ENCODE peak calls at places on chromosomes 1 and 21, in nine cellular contexts. R is prostate gland, G is IMR-90, O is tibial nerve, L is testis, J is body of pancreas, P is suprapubic skin, T is HCT116, F is esophagus muscularis mucosa. V is an unnamed sample.

GRCh38 chr1:156892190-156893047 is 1.1 kb upstream of the PEAR1 start:
- DNase-seq in R (peak; percentile 75), G (peak; percentile 85), O (peak; percentile 90), L (peak; percentile 94), J (peak; percentile 86), P (peak; percentile 95), T (peak; percentile 75), F (peak; percentile 96), V (peak; percentile 85)

GRCh38 chr1:172720325-172720724 is 61.4 kb downstream of the FASLG start:
- DNase-seq in R (no peak), G (no peak), O (no peak), L (no peak), J (no peak), P (no peak), T (no peak), F (no peak), V (no peak)

GRCh38 chr1:18354657-18355056 is 126.1 kb upstream of the KLHDC7A start:
- DNase-seq in R (no peak), G (no peak), O (no peak), L (no peak), J (no peak), P (no peak), T (no peak), F (no peak), V (no peak)

GRCh38 chr21:46661211-46661625 is 25.7 kb downstream of the PRMT2 start:
- DNase-seq in R (no peak), G (peak; percentile 82), O (peak; percentile 23), L (peak; percentile 68), J (peak; percentile 46), P (no peak), T (no peak), F (no peak), V (no peak)

GRCh38 chr21:22056904-22057303 is 1058.7 kb downstream of the NCAM2 start:
- DNase-seq in R (no peak), G (no peak), O (no peak), L (no peak), J (no peak), P (no peak), T (no peak), F (no peak), V (no peak)

GRCh38 chr1:56491441-56491840 is 87.9 kb downstream of the PLPP3 start:
- DNase-seq in R (no peak), G (peak; percentile 24), O (peak; percentile 69), L (no peak), J (no peak), P (no peak), T (no peak), F (no peak), V (no peak)

GRCh38 chr1:112713466-112714312 is 1.4 kb downstream of the PPM1J start:
- DNase-seq in R (no peak), G (no peak), O (no peak), L (no peak), J (peak; percentile 65), P (no peak), T (no peak), F (no peak), V (peak; percentile 78)

GRCh38 chr1:198934901-198935301 is 296.1 kb downstream of the PTPRC start:
- DNase-seq in R (no peak), G (peak; percentile 51), O (no peak), L (no peak), J (no peak), P (no peak), T (no peak), F (no peak), V (no peak)

GRCh38 chr1:11045428-11046269 is 1.4 kb downstream of the MASP2 start:
- DNase-seq in R (no peak), G (no peak), O (no peak), L (no peak), J (no peak), P (no peak), T (no peak), F (no peak), V (peak; percentile 78)

GRCh38 chr1:203408485-203409229 is 57.7 kb upstream of the FMOD start:
- DNase-seq in R (peak; percentile 30), G (peak; percentile 82), O (peak; percentile 88), L (peak; percentile 76), J (peak; percentile 15), P (peak; percentile 93), T (no peak), F (no peak), V (no peak)

GRCh38 chr1:37655274-37655673 is 20.6 kb upstream of the RSPO1 start:
- DNase-seq in R (no peak), G (no peak), O (no peak), L (no peak), J (no peak), P (no peak), T (no peak), F (no peak), V (no peak)

GRCh38 chr1:16677552-16678423 is 11.0 kb upstream of the RNU1-3 start:
- DNase-seq in R (no peak), G (peak; percentile 85), O (no peak), L (no peak), J (peak; percentile 47), P (no peak), T (peak; percentile 79), F (peak; percentile 87), V (no peak)

GRCh38 chr1:110195196-110195595 is 14.9 kb upstream of the KCNC4 start:
- DNase-seq in R (no peak), G (no peak), O (no peak), L (no peak), J (no peak), P (no peak), T (no peak), F (no peak), V (no peak)

GRCh38 chr1:217205578-217205977 is 425.3 kb downstream of the GPATCH2 start:
- DNase-seq in R (no peak), G (no peak), O (no peak), L (no peak), J (no peak), P (no peak), T (no peak), F (no peak), V (no peak)

GRCh38 chr1:69649383-69649782 is 81.7 kb downstream of the LRRC7 start:
- DNase-seq in R (no peak), G (no peak), O (no peak), L (no peak), J (no peak), P (no peak), T (no peak), F (no peak), V (no peak)

GRCh38 chr1:165644064-165644735 is 13.2 kb downstream of the MGST3 start:
- DNase-seq in R (no peak), G (peak; percentile 31), O (no peak), L (no peak), J (no peak), P (no peak), T (no peak), F (no peak), V (no peak)

GRCh38 chr1:165647970-165648369 is 16.9 kb downstream of the MGST3 start:
- DNase-seq in R (no peak), G (peak; percentile 29), O (no peak), L (peak; percentile 70), J (no peak), P (no peak), T (no peak), F (no peak), V (no peak)

GRCh38 chr1:165648919-165649572 is 18.0 kb downstream of the MGST3 start:
- DNase-seq in R (no peak), G (no peak), O (no peak), L (no peak), J (no peak), P (no peak), T (no peak), F (no peak), V (no peak)

GRCh38 chr1:165647517-165647916 is 16.5 kb downstream of the MGST3 start:
- DNase-seq in R (no peak), G (no peak), O (no peak), L (no peak), J (no peak), P (no peak), T (no peak), F (no peak), V (no peak)

GRCh38 chr1:165645654-165646366 is 14.8 kb downstream of the MGST3 start:
- DNase-seq in R (no peak), G (no peak), O (no peak), L (no peak), J (peak; percentile 31), P (no peak), T (peak; percentile 16), F (peak; percentile 34), V (peak; percentile 63)
- TF ChIP-seq POLR2A in R (no peak), G (no peak), O (no peak), L (no peak), J (no peak), P (no peak), T (no peak), F (no peak), V (no peak)

DNA sequence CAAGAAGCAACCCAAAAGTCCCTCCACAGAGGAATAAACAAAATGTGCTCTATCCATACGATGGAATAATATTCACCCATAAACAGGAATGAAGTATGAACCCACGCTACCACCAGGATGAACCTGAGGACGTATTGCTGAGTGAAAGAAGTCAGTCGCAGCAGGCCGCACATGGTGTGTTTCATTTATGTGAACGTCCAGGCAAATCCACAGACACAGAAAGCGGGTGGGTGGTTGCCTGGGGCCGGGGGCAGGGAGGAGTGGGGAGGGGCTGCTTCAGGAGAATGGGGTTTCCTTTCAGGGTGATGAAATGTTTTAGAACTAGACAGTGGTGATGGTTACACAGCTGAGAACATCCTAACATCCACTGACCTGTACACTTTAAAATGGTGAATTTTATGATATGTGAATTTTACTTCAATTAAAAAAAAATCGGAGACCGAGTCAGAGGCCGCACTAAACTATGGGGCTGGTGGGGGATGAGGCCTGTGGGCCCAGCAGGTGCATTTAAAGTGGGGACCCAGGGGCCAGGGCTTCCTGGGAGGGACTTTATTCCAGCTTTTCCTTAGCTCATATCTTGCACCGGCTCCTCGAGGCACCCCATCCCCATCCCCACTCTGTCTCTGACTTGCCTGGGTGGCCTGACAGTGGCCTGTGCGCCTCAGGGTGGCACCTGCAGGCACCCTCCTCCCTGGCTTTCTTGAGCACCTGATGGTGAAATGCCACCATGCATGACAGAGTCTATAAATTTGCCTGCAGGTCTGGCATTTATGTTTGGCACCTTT is 392.6 kb upstream of the VAMP3 start:
- DNase-seq in R (no peak), G (no peak), O (no peak), L (peak; percentile 9), J (no peak), P (no peak), T (no peak), F (peak; percentile 70), V (no peak)
- H3K27ac ChIP-seq in R (no peak overlapping the region), G (no peak overlapping the region), O (no peak overlapping the region), L (no peak overlapping the region), J (no peak overlapping the region), P (no peak overlapping the region), T (no peak overlapping the region), F (peak overlapping the region; percentile 75), V (no peak overlapping the region)

DNA sequence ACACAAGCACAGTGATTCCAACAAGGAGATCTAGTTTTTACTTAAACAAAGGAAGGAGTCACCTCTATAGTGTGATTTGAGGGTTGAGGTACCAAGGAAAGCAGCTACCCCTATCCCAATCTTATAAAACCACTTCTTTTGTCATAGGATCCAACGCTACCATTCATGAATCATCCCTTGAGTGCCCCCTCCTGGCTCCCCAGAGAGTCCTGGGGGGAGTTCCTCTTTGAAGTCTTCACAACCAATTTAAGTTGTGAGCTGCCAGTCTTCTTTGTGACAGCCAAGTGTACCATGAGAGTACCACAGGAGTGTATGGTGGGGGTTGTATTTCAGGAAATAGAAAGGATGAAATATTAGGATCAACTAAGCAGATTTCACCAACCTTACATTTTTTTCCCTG is 39.1 kb upstream of the NHLH2 start:
- DNase-seq in R (no peak), G (no peak), O (no peak), L (no peak), J (no peak), P (no peak), T (no peak), F (no peak), V (no peak)
- TF ChIP-seq CTCF in R (no peak), G (no peak), O (no peak), L (no peak), J (no peak), P (no peak), T (no peak), F (no peak), V (no peak)

GRCh38 chr1:53238197-53239155 is at the start of gene MAGOH:
- DNase-seq in R (peak; percentile 88), G (peak; percentile 96), O (peak; percentile 89), L (peak; percentile 96), J (peak; percentile 93), P (peak; percentile 96), T (peak; percentile 89), F (peak; percentile 98), V (peak; percentile 98)
- TF ChIP-seq POLR2A in R (peak; percentile 53), G (peak; percentile 75), O (no peak), L (no peak), J (peak; percentile 82), P (peak; percentile 84), T (peak; percentile 21), F (no peak), V (peak; percentile 68)